ENCODE peak calls at places on chromosomes 3 and 15, in six cellular contexts. One of them, this sample, is unnamed.

GRCh38 chr3:12869025-12869695 is 27.8 kb upstream of the RPL32 start:
- DNase-seq in activated CD4-positive, alpha-beta T cell treated with anti-CD3 and anti-CD28 coated beads for 48 hours: peak
- DNase-seq in activated B cell treated with CpG ODN at 0.5 μM for 24 hours: peak
- DNase-seq in transverse colon: peak
- DNase-seq in glutamatergic neuron: peak
- DNase-seq in smooth muscle cell of the brain vasculature: no peak
- DNase-seq in this sample: no peak

GRCh38 chr15:60941448-60941847 is 287.7 kb downstream of the RORA start:
- DNase-seq in smooth muscle cell of the brain vasculature: no peak
- DNase-seq in activated B cell treated with CpG ODN at 0.5 μM for 24 hours: no peak
- DNase-seq in transverse colon: no peak
- DNase-seq in glutamatergic neuron: no peak
- DNase-seq in activated CD4-positive, alpha-beta T cell treated with anti-CD3 and anti-CD28 coated beads for 48 hours: no peak
- DNase-seq in this sample: no peak

GRCh38 chr3:99781761-99782160 is 35.9 kb upstream of the CMSS1 start:
- DNase-seq in activated B cell treated with CpG ODN at 0.5 μM for 24 hours: no peak
- DNase-seq in transverse colon: no peak
- DNase-seq in activated CD4-positive, alpha-beta T cell treated with anti-CD3 and anti-CD28 coated beads for 48 hours: no peak
- DNase-seq in smooth muscle cell of the brain vasculature: no peak
- DNase-seq in glutamatergic neuron: no peak
- DNase-seq in this sample: no peak

GRCh38 chr3:144053121-144053520 is 81.5 kb downstream of the DIPK2A start:
- DNase-seq in activated B cell treated with CpG ODN at 0.5 μM for 24 hours: no peak
- DNase-seq in glutamatergic neuron: no peak
- DNase-seq in activated CD4-positive, alpha-beta T cell treated with anti-CD3 and anti-CD28 coated beads for 48 hours: no peak
- DNase-seq in transverse colon: no peak
- DNase-seq in smooth muscle cell of the brain vasculature: no peak
- DNase-seq in this sample: no peak

GRCh38 chr3:77256584-77257488 is 216.9 kb downstream of the ROBO2 start:
- DNase-seq in transverse colon: no peak
- DNase-seq in activated CD4-positive, alpha-beta T cell treated with anti-CD3 and anti-CD28 coated beads for 48 hours: no peak
- DNase-seq in smooth muscle cell of the brain vasculature: no peak
- DNase-seq in activated B cell treated with CpG ODN at 0.5 μM for 24 hours: no peak
- DNase-seq in glutamatergic neuron: no peak
- DNase-seq in this sample: no peak

GRCh38 chr3:124919756-124920155 is 14.8 kb downstream of the MUC13 start:
- DNase-seq in transverse colon: no peak
- DNase-seq in activated B cell treated with CpG ODN at 0.5 μM for 24 hours: no peak
- DNase-seq in glutamatergic neuron: no peak
- DNase-seq in activated CD4-positive, alpha-beta T cell treated with anti-CD3 and anti-CD28 coated beads for 48 hours: no peak
- DNase-seq in smooth muscle cell of the brain vasculature: no peak
- DNase-seq in this sample: no peak

GRCh38 chr15:65790692-65791334 is 1.3 kb downstream of the DENND4A start:
- DNase-seq in transverse colon: no peak
- DNase-seq in glutamatergic neuron: no peak
- DNase-seq in smooth muscle cell of the brain vasculature: no peak
- DNase-seq in activated CD4-positive, alpha-beta T cell treated with anti-CD3 and anti-CD28 coated beads for 48 hours: no peak
- DNase-seq in activated B cell treated with CpG ODN at 0.5 μM for 24 hours: no peak
- DNase-seq in this sample: no peak

GRCh38 chr15:90232196-90232595 is 1.5 kb downstream of the CIB1 start:
- DNase-seq in transverse colon: no peak
- DNase-seq in activated CD4-positive, alpha-beta T cell treated with anti-CD3 and anti-CD28 coated beads for 48 hours: peak
- DNase-seq in glutamatergic neuron: no peak
- DNase-seq in activated B cell treated with CpG ODN at 0.5 μM for 24 hours: no peak
- DNase-seq in smooth muscle cell of the brain vasculature: no peak
- DNase-seq in this sample: no peak

GRCh38 chr3:71119171-71119570 is 464.4 kb downstream of the FOXP1 start:
- DNase-seq in transverse colon: no peak
- DNase-seq in activated B cell treated with CpG ODN at 0.5 μM for 24 hours: no peak
- DNase-seq in glutamatergic neuron: no peak
- DNase-seq in activated CD4-positive, alpha-beta T cell treated with anti-CD3 and anti-CD28 coated beads for 48 hours: no peak
- DNase-seq in smooth muscle cell of the brain vasculature: no peak
- DNase-seq in this sample: no peak

GRCh38 chr15:50135123-50135541 is 16.1 kb upstream of the ATP8B4 start:
- DNase-seq in smooth muscle cell of the brain vasculature: no peak
- DNase-seq in activated B cell treated with CpG ODN at 0.5 μM for 24 hours: no peak
- DNase-seq in transverse colon: no peak
- DNase-seq in glutamatergic neuron: no peak
- DNase-seq in activated CD4-positive, alpha-beta T cell treated with anti-CD3 and anti-CD28 coated beads for 48 hours: peak
- DNase-seq in this sample: no peak

GRCh38 chr3:39209329-39209970 is 17.1 kb upstream of the XIRP1 start:
- DNase-seq in glutamatergic neuron: no peak
- DNase-seq in smooth muscle cell of the brain vasculature: no peak
- DNase-seq in activated CD4-positive, alpha-beta T cell treated with anti-CD3 and anti-CD28 coated beads for 48 hours: no peak
- DNase-seq in activated B cell treated with CpG ODN at 0.5 μM for 24 hours: no peak
- DNase-seq in transverse colon: no peak
- DNase-seq in this sample: no peak

GRCh38 chr3:87270908-87271727 is 5.3 kb downstream of the POU1F1 start:
- DNase-seq in activated B cell treated with CpG ODN at 0.5 μM for 24 hours: no peak
- DNase-seq in activated CD4-positive, alpha-beta T cell treated with anti-CD3 and anti-CD28 coated beads for 48 hours: no peak
- DNase-seq in smooth muscle cell of the brain vasculature: no peak
- DNase-seq in transverse colon: no peak
- DNase-seq in glutamatergic neuron: no peak
- DNase-seq in this sample: peak

GRCh38 chr3:174821477-174821876 is 37.7 kb upstream of the NAALADL2 start:
- DNase-seq in activated CD4-positive, alpha-beta T cell treated with anti-CD3 and anti-CD28 coated beads for 48 hours: no peak
- DNase-seq in transverse colon: no peak
- DNase-seq in glutamatergic neuron: no peak
- DNase-seq in smooth muscle cell of the brain vasculature: no peak
- DNase-seq in activated B cell treated with CpG ODN at 0.5 μM for 24 hours: no peak
- DNase-seq in this sample: no peak

GRCh38 chr15:68729789-68730201 is 90.9 kb downstream of the ANP32A start:
- DNase-seq in activated CD4-positive, alpha-beta T cell treated with anti-CD3 and anti-CD28 coated beads for 48 hours: no peak
- DNase-seq in smooth muscle cell of the brain vasculature: no peak
- DNase-seq in activated B cell treated with CpG ODN at 0.5 μM for 24 hours: no peak
- DNase-seq in glutamatergic neuron: no peak
- DNase-seq in transverse colon: no peak
- DNase-seq in this sample: peak

GRCh38 chr15:68786753-68787152 is 33.9 kb downstream of the ANP32A start:
- DNase-seq in transverse colon: no peak
- DNase-seq in glutamatergic neuron: no peak
- DNase-seq in activated B cell treated with CpG ODN at 0.5 μM for 24 hours: no peak
- DNase-seq in smooth muscle cell of the brain vasculature: no peak
- DNase-seq in activated CD4-positive, alpha-beta T cell treated with anti-CD3 and anti-CD28 coated beads for 48 hours: no peak
- DNase-seq in this sample: no peak

GRCh38 chr3:19540464-19540863 is 392.2 kb downstream of the KCNH8 start:
- DNase-seq in glutamatergic neuron: no peak
- DNase-seq in activated CD4-positive, alpha-beta T cell treated with anti-CD3 and anti-CD28 coated beads for 48 hours: no peak
- DNase-seq in activated B cell treated with CpG ODN at 0.5 μM for 24 hours: no peak
- DNase-seq in smooth muscle cell of the brain vasculature: no peak
- DNase-seq in transverse colon: no peak
- DNase-seq in this sample: no peak

GRCh38 chr3:38124324-38125122 is 12.4 kb downstream of the ACAA1 start:
- DNase-seq in activated CD4-positive, alpha-beta T cell treated with anti-CD3 and anti-CD28 coated beads for 48 hours: no peak
- DNase-seq in transverse colon: no peak
- DNase-seq in glutamatergic neuron: no peak
- DNase-seq in activated B cell treated with CpG ODN at 0.5 μM for 24 hours: no peak
- DNase-seq in smooth muscle cell of the brain vasculature: no peak
- DNase-seq in this sample: no peak

GRCh38 chr15:84658788-84659411 is 901 bp upstream of the NMB start:
- DNase-seq in activated CD4-positive, alpha-beta T cell treated with anti-CD3 and anti-CD28 coated beads for 48 hours: no peak
- DNase-seq in transverse colon: no peak
- DNase-seq in glutamatergic neuron: no peak
- DNase-seq in smooth muscle cell of the brain vasculature: no peak
- DNase-seq in activated B cell treated with CpG ODN at 0.5 μM for 24 hours: no peak
- DNase-seq in this sample: no peak

GRCh38 chr3:27533718-27534578 is 49.8 kb upstream of the SLC4A7 start:
- DNase-seq in smooth muscle cell of the brain vasculature: peak
- DNase-seq in activated B cell treated with CpG ODN at 0.5 μM for 24 hours: no peak
- DNase-seq in transverse colon: peak
- DNase-seq in glutamatergic neuron: no peak
- DNase-seq in activated CD4-positive, alpha-beta T cell treated with anti-CD3 and anti-CD28 coated beads for 48 hours: peak
- DNase-seq in this sample: peak

GRCh38 chr15:35054380-35054779 is 30.7 kb downstream of the NANOGP8 start:
- DNase-seq in activated CD4-positive, alpha-beta T cell treated with anti-CD3 and anti-CD28 coated beads for 48 hours: no peak
- DNase-seq in activated B cell treated with CpG ODN at 0.5 μM for 24 hours: no peak
- DNase-seq in glutamatergic neuron: no peak
- DNase-seq in smooth muscle cell of the brain vasculature: no peak
- DNase-seq in transverse colon: no peak
- DNase-seq in this sample: no peak

GRCh38 chr15:92803852-92804609 is 96.1 kb upstream of the CHD2 start:
- DNase-seq in activated CD4-positive, alpha-beta T cell treated with anti-CD3 and anti-CD28 coated beads for 48 hours: peak
- DNase-seq in activated B cell treated with CpG ODN at 0.5 μM for 24 hours: no peak
- DNase-seq in glutamatergic neuron: no peak
- DNase-seq in smooth muscle cell of the brain vasculature: peak
- DNase-seq in transverse colon: peak
- DNase-seq in this sample: peak

GRCh38 chr3:133854971-133855370 is 40.7 kb downstream of the RAB6B start:
- DNase-seq in activated CD4-positive, alpha-beta T cell treated with anti-CD3 and anti-CD28 coated beads for 48 hours: no peak
- DNase-seq in activated B cell treated with CpG ODN at 0.5 μM for 24 hours: no peak
- DNase-seq in glutamatergic neuron: no peak
- DNase-seq in transverse colon: no peak
- DNase-seq in smooth muscle cell of the brain vasculature: no peak
- DNase-seq in this sample: no peak

GRCh38 chr3:58532794-58533220 is 4.2 kb downstream of the ACOX2 start:
- DNase-seq in transverse colon: peak
- DNase-seq in smooth muscle cell of the brain vasculature: no peak
- DNase-seq in activated B cell treated with CpG ODN at 0.5 μM for 24 hours: peak
- DNase-seq in glutamatergic neuron: peak
- DNase-seq in activated CD4-positive, alpha-beta T cell treated with anti-CD3 and anti-CD28 coated beads for 48 hours: peak
- DNase-seq in this sample: no peak

GRCh38 chr15:68930268-68931022 is at the start of gene SPESP1:
- DNase-seq in glutamatergic neuron: no peak
- DNase-seq in transverse colon: peak
- DNase-seq in activated B cell treated with CpG ODN at 0.5 μM for 24 hours: peak
- DNase-seq in smooth muscle cell of the brain vasculature: peak
- DNase-seq in activated CD4-positive, alpha-beta T cell treated with anti-CD3 and anti-CD28 coated beads for 48 hours: peak
- DNase-seq in this sample: peak

GRCh38 chr3:43647331-43648166 is 25.7 kb upstream of the ANO10 start:
- DNase-seq in smooth muscle cell of the brain vasculature: no peak
- DNase-seq in transverse colon: peak
- DNase-seq in activated B cell treated with CpG ODN at 0.5 μM for 24 hours: no peak
- DNase-seq in activated CD4-positive, alpha-beta T cell treated with anti-CD3 and anti-CD28 coated beads for 48 hours: no peak
- DNase-seq in glutamatergic neuron: no peak
- DNase-seq in this sample: no peak

GRCh38 chr3:13475871-13476590 is 4.1 kb upstream of the HDAC11 start:
- DNase-seq in transverse colon: no peak
- DNase-seq in activated CD4-positive, alpha-beta T cell treated with anti-CD3 and anti-CD28 coated beads for 48 hours: no peak
- DNase-seq in glutamatergic neuron: no peak
- DNase-seq in activated B cell treated with CpG ODN at 0.5 μM for 24 hours: no peak
- DNase-seq in smooth muscle cell of the brain vasculature: no peak
- DNase-seq in this sample: no peak

GRCh38 chr3:4986175-4986610 is 7.0 kb downstream of the BHLHE40 start:
- DNase-seq in activated CD4-positive, alpha-beta T cell treated with anti-CD3 and anti-CD28 coated beads for 48 hours: no peak
- DNase-seq in glutamatergic neuron: no peak
- DNase-seq in activated B cell treated with CpG ODN at 0.5 μM for 24 hours: no peak
- DNase-seq in transverse colon: no peak
- DNase-seq in smooth muscle cell of the brain vasculature: no peak
- DNase-seq in this sample: no peak

GRCh38 chr3:33250712-33251111 is 26.5 kb upstream of the FBXL2 start:
- DNase-seq in glutamatergic neuron: no peak
- DNase-seq in activated CD4-positive, alpha-beta T cell treated with anti-CD3 and anti-CD28 coated beads for 48 hours: no peak
- DNase-seq in activated B cell treated with CpG ODN at 0.5 μM for 24 hours: no peak
- DNase-seq in smooth muscle cell of the brain vasculature: no peak
- DNase-seq in transverse colon: no peak
- DNase-seq in this sample: no peak

This sample was measured in pulmonary artery endothelial cell.